ENCODE peak calls at places on chromosomes 2 and 18, in seven cellular contexts. One of them, this sample, is unnamed.

GRCh38 chr2:238986491-238987351 is 138.8 kb downstream of the TWIST2 start:
- DNase-seq in stimulated activated CD8-positive, alpha-beta memory T cell treated with anti-CD3 and anti-CD28 coated beads, Interleukin-7, amount 100 ng/mL, for 1 hour: no peak
- DNase-seq in cardiac muscle cell: no peak
- DNase-seq in activated CD8-positive, alpha-beta memory T cell treated with anti-CD3 and anti-CD28 coated beads, Interleukin-2, amount 50 U/mL, for 48 hours: no peak
- DNase-seq in HT1080: no peak
- DNase-seq in tibial nerve: no peak
- DNase-seq in activated CD4-positive, alpha-beta T cell treated with anti-CD3 and anti-CD28 coated beads, Interleukin-2, amount 50 U/mL, for 4 hours: no peak
- DNase-seq in this sample: no peak

GRCh38 chr2:201396595-201396994 is 39.5 kb upstream of the FLACC1 start:
- DNase-seq in activated CD8-positive, alpha-beta memory T cell treated with anti-CD3 and anti-CD28 coated beads, Interleukin-2, amount 50 U/mL, for 48 hours: no peak
- DNase-seq in stimulated activated CD8-positive, alpha-beta memory T cell treated with anti-CD3 and anti-CD28 coated beads, Interleukin-7, amount 100 ng/mL, for 1 hour: no peak
- DNase-seq in cardiac muscle cell: no peak
- DNase-seq in tibial nerve: no peak
- DNase-seq in activated CD4-positive, alpha-beta T cell treated with anti-CD3 and anti-CD28 coated beads, Interleukin-2, amount 50 U/mL, for 4 hours: no peak
- DNase-seq in HT1080: peak; percentile 53
- DNase-seq in this sample: peak; percentile 34

GRCh38 chr2:234266952-234267351 is 216.4 kb downstream of the SPP2 start:
- DNase-seq in cardiac muscle cell: no peak
- DNase-seq in stimulated activated CD8-positive, alpha-beta memory T cell treated with anti-CD3 and anti-CD28 coated beads, Interleukin-7, amount 100 ng/mL, for 1 hour: no peak
- DNase-seq in tibial nerve: no peak
- DNase-seq in activated CD8-positive, alpha-beta memory T cell treated with anti-CD3 and anti-CD28 coated beads, Interleukin-2, amount 50 U/mL, for 48 hours: no peak
- DNase-seq in activated CD4-positive, alpha-beta T cell treated with anti-CD3 and anti-CD28 coated beads, Interleukin-2, amount 50 U/mL, for 4 hours: no peak
- DNase-seq in HT1080: no peak
- DNase-seq in this sample: no peak

GRCh38 chr18:75408554-75409506 is 18.7 kb downstream of the SMIM21 start:
- DNase-seq in activated CD4-positive, alpha-beta T cell treated with anti-CD3 and anti-CD28 coated beads, Interleukin-2, amount 50 U/mL, for 4 hours: no peak
- DNase-seq in stimulated activated CD8-positive, alpha-beta memory T cell treated with anti-CD3 and anti-CD28 coated beads, Interleukin-7, amount 100 ng/mL, for 1 hour: no peak
- DNase-seq in cardiac muscle cell: no peak
- DNase-seq in activated CD8-positive, alpha-beta memory T cell treated with anti-CD3 and anti-CD28 coated beads, Interleukin-2, amount 50 U/mL, for 48 hours: peak; percentile 58
- DNase-seq in HT1080: peak; percentile 99
- DNase-seq in tibial nerve: no peak
- DNase-seq in this sample: peak; percentile 84

GRCh38 chr2:109350526-109350925 is 221.5 kb downstream of the SH3RF3 start:
- DNase-seq in cardiac muscle cell: no peak
- DNase-seq in tibial nerve: no peak
- DNase-seq in activated CD8-positive, alpha-beta memory T cell treated with anti-CD3 and anti-CD28 coated beads, Interleukin-2, amount 50 U/mL, for 48 hours: peak; percentile 37
- DNase-seq in activated CD4-positive, alpha-beta T cell treated with anti-CD3 and anti-CD28 coated beads, Interleukin-2, amount 50 U/mL, for 4 hours: no peak
- DNase-seq in stimulated activated CD8-positive, alpha-beta memory T cell treated with anti-CD3 and anti-CD28 coated beads, Interleukin-7, amount 100 ng/mL, for 1 hour: no peak
- DNase-seq in HT1080: peak; percentile 43
- DNase-seq in this sample: no peak

GRCh38 chr2:75716406-75716805 is 5.7 kb upstream of the GCFC2 start:
- DNase-seq in tibial nerve: no peak
- DNase-seq in HT1080: no peak
- DNase-seq in stimulated activated CD8-positive, alpha-beta memory T cell treated with anti-CD3 and anti-CD28 coated beads, Interleukin-7, amount 100 ng/mL, for 1 hour: no peak
- DNase-seq in activated CD4-positive, alpha-beta T cell treated with anti-CD3 and anti-CD28 coated beads, Interleukin-2, amount 50 U/mL, for 4 hours: no peak
- DNase-seq in cardiac muscle cell: no peak
- DNase-seq in activated CD8-positive, alpha-beta memory T cell treated with anti-CD3 and anti-CD28 coated beads, Interleukin-2, amount 50 U/mL, for 48 hours: no peak
- DNase-seq in this sample: no peak

GRCh38 chr2:204625135-204625534 is 79.9 kb downstream of the PARD3B start:
- DNase-seq in activated CD8-positive, alpha-beta memory T cell treated with anti-CD3 and anti-CD28 coated beads, Interleukin-2, amount 50 U/mL, for 48 hours: no peak
- DNase-seq in cardiac muscle cell: no peak
- DNase-seq in stimulated activated CD8-positive, alpha-beta memory T cell treated with anti-CD3 and anti-CD28 coated beads, Interleukin-7, amount 100 ng/mL, for 1 hour: no peak
- DNase-seq in activated CD4-positive, alpha-beta T cell treated with anti-CD3 and anti-CD28 coated beads, Interleukin-2, amount 50 U/mL, for 4 hours: no peak
- DNase-seq in HT1080: peak; percentile 16
- DNase-seq in tibial nerve: no peak
- DNase-seq in this sample: peak; percentile 30

GRCh38 chr18:519019-519879 is 18.7 kb upstream of the COLEC12 start:
- DNase-seq in activated CD4-positive, alpha-beta T cell treated with anti-CD3 and anti-CD28 coated beads, Interleukin-2, amount 50 U/mL, for 4 hours: no peak
- DNase-seq in activated CD8-positive, alpha-beta memory T cell treated with anti-CD3 and anti-CD28 coated beads, Interleukin-2, amount 50 U/mL, for 48 hours: no peak
- DNase-seq in stimulated activated CD8-positive, alpha-beta memory T cell treated with anti-CD3 and anti-CD28 coated beads, Interleukin-7, amount 100 ng/mL, for 1 hour: no peak
- DNase-seq in HT1080: peak; percentile 35
- DNase-seq in cardiac muscle cell: peak; percentile 12
- DNase-seq in tibial nerve: no peak
- DNase-seq in this sample: peak; percentile 67

GRCh38 chr18:23107718-23108117 is 27.6 kb upstream of the CABLES1 start:
- DNase-seq in activated CD8-positive, alpha-beta memory T cell treated with anti-CD3 and anti-CD28 coated beads, Interleukin-2, amount 50 U/mL, for 48 hours: no peak
- DNase-seq in cardiac muscle cell: no peak
- DNase-seq in activated CD4-positive, alpha-beta T cell treated with anti-CD3 and anti-CD28 coated beads, Interleukin-2, amount 50 U/mL, for 4 hours: no peak
- DNase-seq in HT1080: no peak
- DNase-seq in stimulated activated CD8-positive, alpha-beta memory T cell treated with anti-CD3 and anti-CD28 coated beads, Interleukin-7, amount 100 ng/mL, for 1 hour: no peak
- DNase-seq in tibial nerve: no peak
- DNase-seq in this sample: no peak

GRCh38 chr2:72722492-72723090 is 103.2 kb downstream of the EXOC6B start:
- DNase-seq in stimulated activated CD8-positive, alpha-beta memory T cell treated with anti-CD3 and anti-CD28 coated beads, Interleukin-7, amount 100 ng/mL, for 1 hour: no peak
- DNase-seq in activated CD8-positive, alpha-beta memory T cell treated with anti-CD3 and anti-CD28 coated beads, Interleukin-2, amount 50 U/mL, for 48 hours: no peak
- DNase-seq in activated CD4-positive, alpha-beta T cell treated with anti-CD3 and anti-CD28 coated beads, Interleukin-2, amount 50 U/mL, for 4 hours: no peak
- DNase-seq in HT1080: no peak
- DNase-seq in cardiac muscle cell: no peak
- DNase-seq in tibial nerve: no peak
- DNase-seq in this sample: peak; percentile 51

This sample was measured in lung microvascular endothelial cell.